ENCODE peak calls at places on chromosomes 2 and 18, in four cellular contexts. P is WERI-Rb-1; H is GM12878; X is CD4-positive, alpha-beta memory T cell. G is an unnamed sample.

GRCh38 chr2:219453691-219454131 is 19.1 kb downstream of the SPEG start:
- DNase-seq in H (no peak), X (no peak), P (peak; percentile 61), G (no peak)

GRCh38 chr2:109694190-109694589 is 80.0 kb downstream of the SOWAHC start:
- DNase-seq in H (no peak), X (no peak), P (no peak), G (no peak)

GRCh38 chr2:73852020-73852419 is 23.3 kb downstream of the STAMBP start:
- DNase-seq in P (no peak), H (no peak), X (no peak), G (no peak)

GRCh38 chr2:24579053-24579803 is 88.2 kb downstream of the NCOA1 start:
- DNase-seq in X (no peak), P (no peak), H (no peak), G (no peak)

GRCh38 chr18:1037766-1038165 is 133.1 kb downstream of the ADCYAP1 start:
- DNase-seq in H (no peak), X (no peak), P (no peak), G (no peak)

GRCh38 chr2:12061785-12062184 is 315.4 kb downstream of the LPIN1 start:
- DNase-seq in P (no peak), X (no peak), H (no peak), G (no peak)

GRCh38 chr2:165582863-165583506 is 113.5 kb downstream of the CSRNP3 start:
- DNase-seq in X (no peak), P (no peak), H (no peak), G (no peak)

GRCh38 chr2:65452150-65452895 is 19.9 kb upstream of the SPRED2 start:
- DNase-seq in P (no peak), X (no peak), H (no peak), G (no peak)

GRCh38 chr18:59500765-59501164 is 141.7 kb upstream of the LMAN1 start:
- DNase-seq in X (no peak), P (no peak), H (no peak), G (no peak)

DNA sequence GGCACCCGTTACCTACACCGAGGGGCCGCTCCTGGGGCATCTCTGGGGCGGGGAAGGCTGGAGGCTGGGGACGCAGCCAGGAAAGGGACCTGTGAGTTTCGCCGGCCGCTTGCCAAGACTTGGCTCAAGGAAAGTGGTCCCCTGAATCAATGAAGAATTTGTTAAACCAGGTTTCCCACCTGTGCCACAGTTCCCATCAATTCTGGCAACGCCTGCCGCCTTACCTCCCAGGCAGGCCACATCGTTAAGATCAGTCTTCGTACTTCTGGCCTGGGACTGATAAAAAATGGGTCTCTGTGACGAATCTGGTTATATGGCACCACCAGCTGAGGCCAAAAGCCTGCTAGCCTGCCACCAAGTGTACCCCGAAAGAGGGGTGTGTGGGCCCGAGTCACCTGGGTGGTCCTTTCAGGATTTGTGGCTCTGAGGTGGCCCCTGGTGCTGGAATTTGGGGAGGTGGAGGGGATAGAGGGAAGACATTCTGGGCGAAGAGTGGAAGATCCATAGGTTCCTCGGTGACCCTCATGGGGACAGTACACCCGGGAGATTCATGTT is 789 bp upstream of the TGFA start:
- DNase-seq in X (no peak), P (no peak), H (no peak), G (no peak)
- H3K27me3 ChIP-seq in X (peaks cover 5% of the 10 kb centered on the region), P (peaks cover 32% of the 10 kb centered on the region), H (peaks cover 16% of the 10 kb centered on the region), G (peaks cover 1% of the 10 kb centered on the region)

GRCh38 chr2:231713738-231714638 is 5.7 kb downstream of the PTMA start:
- DNase-seq in H (peak; percentile 56), X (peak; percentile 88), P (peak; percentile 87), G (peak; percentile 82)
- H3K36me3 ChIP-seq in H (peaks cover 8% of the 10 kb centered on the region), X (peaks cover 12% of the 10 kb centered on the region), P (peaks cover 53% of the 10 kb centered on the region), G (peaks cover 14% of the 10 kb centered on the region)

DNA sequence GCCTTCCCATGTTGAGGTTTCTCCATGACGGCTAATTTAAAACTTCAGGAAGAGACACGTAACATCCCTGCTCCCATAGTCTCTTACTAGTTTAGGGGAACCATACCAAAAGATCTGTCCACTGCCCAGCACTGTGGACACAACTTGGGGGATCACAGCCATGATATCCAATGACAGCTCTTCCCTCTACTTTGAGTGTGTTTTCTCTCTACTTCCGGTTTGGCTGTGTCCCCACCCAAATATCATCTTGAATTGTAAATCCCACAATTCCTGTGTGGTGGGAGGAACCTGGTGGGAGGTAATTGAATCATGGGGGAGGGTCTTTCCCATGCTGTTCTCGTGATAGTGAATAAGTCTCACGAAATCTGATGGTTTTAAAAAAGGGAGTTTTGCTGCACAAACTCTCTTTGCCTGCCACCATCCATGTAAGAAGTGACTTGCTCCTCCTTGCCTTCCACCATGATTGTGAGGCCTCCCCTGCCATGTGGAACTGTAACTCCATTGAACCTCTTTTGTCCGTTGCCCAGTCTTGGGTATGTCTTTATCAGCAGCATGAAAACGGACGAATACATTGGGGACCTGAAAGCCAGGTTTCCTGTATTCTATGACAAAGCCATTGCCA is 1.6 kb upstream of the MGAT4A start:
- DNase-seq in H (no peak), X (no peak), P (no peak), G (no peak)
- H3K27me3 ChIP-seq in H (no peaks in the 10 kb centered on the region), X (no peaks in the 10 kb centered on the region), P (no peaks in the 10 kb centered on the region), G (no peaks in the 10 kb centered on the region)

GRCh38 chr2:101858910-101859309 is 132.8 kb upstream of the IL1R2 start:
- DNase-seq in H (no peak), X (no peak), P (no peak), G (no peak)
- H3K36me3 ChIP-seq in H (no peaks in the 10 kb centered on the region), X (peaks cover 61% of the 10 kb centered on the region), P (peaks cover 71% of the 10 kb centered on the region), G (no peaks in the 10 kb centered on the region)

GRCh38 chr18:11664286-11664685 is 24.8 kb upstream of the GNAL start:
- DNase-seq in H (no peak), P (no peak), X (no peak), G (no peak)

GRCh38 chr18:11665146-11665545 is 23.9 kb upstream of the GNAL start:
- DNase-seq in P (no peak), H (no peak), X (no peak), G (no peak)

GRCh38 chr18:11666831-11667230 is 22.2 kb upstream of the GNAL start:
- DNase-seq in H (no peak), P (no peak), X (no peak), G (no peak)

GRCh38 chr18:11666176-11666575 is 22.9 kb upstream of the GNAL start:
- DNase-seq in H (no peak), X (no peak), P (no peak), G (no peak)

DNA sequence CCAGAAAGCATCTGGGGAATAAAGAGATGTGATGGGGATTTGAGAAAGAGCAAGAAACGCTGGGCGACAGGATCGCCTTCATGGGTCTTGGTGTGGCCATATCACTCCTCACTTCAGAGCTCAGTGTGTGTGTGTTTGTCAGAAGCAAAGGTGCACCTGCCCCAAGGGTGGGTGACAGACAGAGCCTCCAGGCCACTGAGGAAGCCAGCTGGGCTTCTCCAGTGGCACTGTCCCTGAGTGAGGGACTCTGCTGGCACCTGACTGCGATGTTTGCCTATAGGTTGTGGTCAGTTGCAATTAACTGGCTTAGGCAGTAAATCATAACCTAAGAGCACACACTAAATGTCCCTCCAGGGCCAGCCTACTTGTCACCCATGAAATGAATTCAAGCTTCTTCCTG is 23.5 kb upstream of the GNAL start:
- DNase-seq in X (no peak), P (no peak), H (no peak), G (no peak)
- H3K27me3 ChIP-seq in X (no peaks in the 10 kb centered on the region), P (no peaks in the 10 kb centered on the region), H (peaks cover 13% of the 10 kb centered on the region), G (peaks cover 4% of the 10 kb centered on the region)